ENCODE peak calls at places on chromosomes 2 and 18, in seven cellular contexts. G is GM23338; D is effector memory CD4-positive, alpha-beta T cell; U is GM12865; E is sigmoid colon; Z is HCT116; T is fibroblast of lung. R is an unnamed sample.

GRCh38 chr18:25648724-25649260 is 296.8 kb upstream of the ZNF521 start:
- DNase-seq in G (no peak), D (no peak), U (no peak), E (no peak), Z (no peak), T (peak; percentile 63), R (no peak)

GRCh38 chr2:160652236-160652635 is 158.6 kb upstream of the RBMS1 start:
- DNase-seq in G (no peak), D (peak; percentile 51), U (peak; percentile 14), E (no peak), Z (no peak), T (peak; percentile 62), R (no peak)

GRCh38 chr2:240326886-240327285 is 108.6 kb upstream of the GPC1 start:
- DNase-seq in G (no peak), D (no peak), U (no peak), E (no peak), Z (no peak), T (no peak), R (no peak)

GRCh38 chr2:40287201-40287600 is 164.7 kb downstream of the SLC8A1 start:
- DNase-seq in G (no peak), D (no peak), U (no peak), E (no peak), Z (no peak), T (peak; percentile 55), R (no peak)

GRCh38 chr2:45932278-45932975 is 281.0 kb downstream of the PRKCE start:
- DNase-seq in G (no peak), D (no peak), U (no peak), E (no peak), Z (no peak), T (peak; percentile 89), R (no peak)

GRCh38 chr2:95020275-95021014 is 5.1 kb upstream of the MAL start:
- DNase-seq in G (no peak), D (no peak), U (no peak), E (no peak), Z (no peak), T (no peak), R (peak; percentile 85)

GRCh38 chr2:70569559-70569958 is 15.9 kb upstream of the TGFA start:
- DNase-seq in G (peak; percentile 28), D (no peak), U (no peak), E (no peak), Z (no peak), T (peak; percentile 7), R (no peak)

GRCh38 chr2:4745596-4745995 is 946.6 kb upstream of the SOX11 start:
- DNase-seq in G (peak; percentile 3), D (no peak), U (no peak), E (no peak), Z (no peak), T (no peak), R (no peak)

GRCh38 chr2:2743164-2743571 is 412.1 kb upstream of the MYT1L start:
- DNase-seq in G (no peak), D (no peak), U (no peak), E (peak; percentile 80), Z (no peak), T (peak; percentile 64), R (no peak)

GRCh38 chr18:22186484-22186971 is 17.1 kb downstream of the GATA6 start:
- DNase-seq in G (no peak), D (no peak), U (no peak), E (no peak), Z (no peak), T (peak; percentile 65), R (no peak)
- H3K4me3 ChIP-seq in G (no peak overlapping the region), D (no peak overlapping the region), U (no peak overlapping the region), E (no peak overlapping the region), Z (no peak overlapping the region), T (no peak overlapping the region), R (no peak overlapping the region)

GRCh38 chr2:219251656-219252055 is 1.4 kb upstream of the TUBA4B start:
- DNase-seq in G (no peak), D (no peak), U (no peak), E (no peak), Z (no peak), T (peak; percentile 21), R (no peak)

GRCh38 chr2:219252900-219253752 is at the start of gene TUBA4B:
- DNase-seq in G (peak; percentile 81), D (no peak), U (peak; percentile 74), E (peak; percentile 78), Z (no peak), T (peak; percentile 50), R (peak; percentile 63)

GRCh38 chr2:219252084-219252483 is 959 bp upstream of the TUBA4B start:
- DNase-seq in G (no peak), D (peak; percentile 26), U (peak; percentile 18), E (no peak), Z (no peak), T (no peak), R (peak; percentile 39)

GRCh38 chr2:219253753-219254589 is at the start of gene TUBA4A:
- DNase-seq in G (peak; percentile 86), D (peak; percentile 88), U (peak; percentile 92), E (peak; percentile 94), Z (peak; percentile 49), T (peak; percentile 52), R (peak; percentile 65)

GRCh38 chr2:219252570-219252899 is 508 bp upstream of the TUBA4B start:
- DNase-seq in G (no peak), D (no peak), U (no peak), E (no peak), Z (no peak), T (no peak), R (no peak)
- H3K4me3 ChIP-seq in G (peak overlapping the region; percentile 74), D (peak overlapping the region; percentile 87), U (peak overlapping the region; percentile 76), E (peak overlapping the region; percentile 61), Z (peak overlapping the region; percentile 69), T (peak overlapping the region; percentile 46), R (peak overlapping the region; percentile 87)

GRCh38 chr2:19021100-19021476 is 337.3 kb downstream of the OSR1 start:
- DNase-seq in G (no peak), D (no peak), U (no peak), E (no peak), Z (peak; percentile 7), T (peak; percentile 95), R (peak; percentile 42)

GRCh38 chr2:19022334-19022733 is 336.1 kb downstream of the OSR1 start:
- DNase-seq in G (no peak), D (no peak), U (no peak), E (no peak), Z (no peak), T (no peak), R (no peak)

GRCh38 chr2:19020144-19021099 is 338.0 kb downstream of the OSR1 start:
- DNase-seq in G (no peak), D (no peak), U (no peak), E (no peak), Z (no peak), T (no peak), R (no peak)

GRCh38 chr2:19026156-19026660 is 332.2 kb downstream of the OSR1 start:
- DNase-seq in G (no peak), D (no peak), U (no peak), E (no peak), Z (no peak), T (no peak), R (no peak)

GRCh38 chr2:19021721-19022120 is 336.7 kb downstream of the OSR1 start:
- DNase-seq in G (no peak), D (no peak), U (no peak), E (no peak), Z (no peak), T (peak; percentile 79), R (no peak)
- H3K4me3 ChIP-seq in G (no peak overlapping the region), D (no peak overlapping the region), U (no peak overlapping the region), E (no peak overlapping the region), Z (no peak overlapping the region), T (no peak overlapping the region), R (no peak overlapping the region)

GRCh38 chr2:28462122-28462521 is 33.7 kb upstream of the PLB1 start:
- DNase-seq in G (no peak), D (no peak), U (no peak), E (no peak), Z (no peak), T (no peak), R (no peak)
- H3K4me3 ChIP-seq in G (no peak overlapping the region), D (no peak overlapping the region), U (no peak overlapping the region), E (no peak overlapping the region), Z (no peak overlapping the region), T (no peak overlapping the region), R (no peak overlapping the region)

DNA sequence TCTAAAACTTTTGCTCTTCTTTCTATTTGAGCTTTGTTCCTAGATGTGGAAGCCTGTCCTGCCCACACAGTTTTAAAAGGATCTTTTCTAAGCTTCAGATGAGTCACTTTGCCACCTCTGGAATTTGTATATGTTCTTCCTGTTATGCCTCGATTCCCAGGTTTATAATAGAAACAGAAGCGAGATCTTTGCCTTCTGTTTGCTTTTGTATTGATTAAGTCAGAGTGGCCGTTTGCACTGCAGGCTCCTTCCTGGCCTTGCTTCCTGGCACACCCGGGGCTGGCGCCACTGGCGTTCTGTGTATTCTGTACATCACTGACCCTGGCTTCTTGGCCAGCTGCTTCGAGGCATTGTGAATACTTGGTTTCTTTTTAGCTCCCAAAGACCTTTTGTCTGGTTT is 91.8 kb downstream of the MTCL1 start:
- DNase-seq in G (no peak), D (no peak), U (no peak), E (no peak), Z (no peak), T (peak; percentile 62), R (peak; percentile 86)
- H3K4me3 ChIP-seq in G (no peak overlapping the region), D (no peak overlapping the region), U (no peak overlapping the region), E (no peak overlapping the region), Z (no peak overlapping the region), T (no peak overlapping the region), R (no peak overlapping the region)

R was measured in PC-9.